ENCODE peak calls at places on chromosomes 3 and 15, in five cellular contexts. H is heart left ventricle, F is tibial nerve, X is HepG2, I is H1. T is an unnamed sample.

GRCh38 chr15:87209891-87210649 is 1046.5 kb downstream of the NTRK3 start:
- DNase-seq in I (no peak), H (no peak), F (no peak), X (no peak), T (peak; percentile 55)

GRCh38 chr3:54433846-54434245 is 311.5 kb downstream of the CACNA2D3 start:
- DNase-seq in X (peak; percentile 34), F (no peak), I (peak; percentile 69), H (no peak), T (no peak)

GRCh38 chr15:36331531-36332275 is 247.7 kb upstream of the CDIN1 start:
- DNase-seq in I (no peak), F (no peak), H (no peak), X (no peak), T (no peak)

GRCh38 chr15:70432924-70433500 is 330.3 kb downstream of the UACA start:
- DNase-seq in H (no peak), X (no peak), I (no peak), F (no peak), T (no peak)

GRCh38 chr15:62125763-62126162 is 39.3 kb downstream of the C2CD4B start:
- DNase-seq in X (peak; percentile 44), F (no peak), I (no peak), H (peak; percentile 32), T (peak; percentile 68)

GRCh38 chr3:188680189-188680588 is 491.6 kb upstream of the TPRG1 start:
- DNase-seq in H (no peak), F (no peak), X (no peak), I (no peak), T (no peak)

GRCh38 chr3:177224406-177224805 is 27.1 kb upstream of the TBL1XR1 start:
- DNase-seq in F (no peak), H (no peak), I (no peak), X (no peak), T (no peak)

GRCh38 chr3:10945683-10946287 is 46.8 kb upstream of the SLC6A1 start:
- DNase-seq in X (peak; percentile 47), I (peak; percentile 92), H (peak; percentile 49), F (no peak), T (no peak)

GRCh38 chr3:48456466-48456865 is 9.9 kb downstream of the ATRIP start:
- DNase-seq in X (no peak), H (no peak), F (no peak), I (no peak), T (no peak)

GRCh38 chr3:53219897-53220483 is 35.8 kb downstream of the TKT start:
- DNase-seq in I (peak; percentile 97), H (peak; percentile 70), F (peak; percentile 70), X (peak; percentile 76), T (no peak)

GRCh38 chr3:15292765-15293522 is 39.4 kb downstream of the SH3BP5 start:
- DNase-seq in F (no peak), I (no peak), H (peak; percentile 54), X (no peak), T (no peak)

GRCh38 chr3:113617726-113618125 is 78.7 kb downstream of the USF3 start:
- DNase-seq in X (no peak), F (no peak), I (no peak), H (no peak), T (no peak)

GRCh38 chr3:171805687-171806086 is 4.6 kb downstream of the PLD1 start:
- DNase-seq in H (no peak), I (no peak), F (no peak), X (no peak), T (no peak)

GRCh38 chr15:57866149-57866736 is 159.7 kb downstream of the POLR2M start:
- DNase-seq in I (peak; percentile 87), H (peak; percentile 28), F (no peak), X (peak; percentile 56), T (peak; percentile 50)

GRCh38 chr15:101258238-101259144 is 6.6 kb upstream of the CHSY1 start:
- DNase-seq in H (peak; percentile 68), X (peak; percentile 57), F (no peak), I (peak; percentile 47), T (no peak)

GRCh38 chr3:165854696-165855095 is 17.5 kb upstream of the BCHE start:
- DNase-seq in X (peak; percentile 1), F (no peak), I (no peak), H (no peak), T (no peak)

GRCh38 chr3:174023445-174023844 is 625.9 kb downstream of the NLGN1 start:
- DNase-seq in I (no peak), H (no peak), F (no peak), X (no peak), T (no peak)

GRCh38 chr3:13347390-13347966 is 72.6 kb downstream of the NUP210 start:
- DNase-seq in X (no peak), I (peak; percentile 61), F (no peak), H (peak; percentile 20), T (no peak)

GRCh38 chr3:195096053-195096452 is 174.9 kb downstream of the XXYLT1 start:
- DNase-seq in H (no peak), I (no peak), F (no peak), X (no peak), T (no peak)

GRCh38 chr15:96359772-96360498 is 29.4 kb downstream of the NR2F2 start:
- DNase-seq in I (peak; percentile 74), X (no peak), H (peak; percentile 41), F (no peak), T (no peak)

GRCh38 chr3:5732081-5732480 is 544.6 kb downstream of the EDEM1 start:
- DNase-seq in F (no peak), I (no peak), X (no peak), H (no peak), T (no peak)

GRCh38 chr15:38474155-38474757 is 20.3 kb downstream of the FAM98B start:
- DNase-seq in F (no peak), I (no peak), X (peak; percentile 63), H (no peak), T (no peak)

GRCh38 chr3:9808345-9809037 is 1.6 kb upstream of the TTLL3 start:
- DNase-seq in F (no peak), I (peak; percentile 58), X (peak; percentile 31), H (no peak), T (no peak)

GRCh38 chr15:75750261-75751050 is 37.8 kb upstream of the CSPG4 start:
- DNase-seq in H (no peak), F (no peak), I (no peak), X (no peak), T (no peak)

GRCh38 chr3:82055792-82056191 is 294.3 kb upstream of the GBE1 start:
- DNase-seq in H (no peak), I (no peak), F (no peak), X (no peak), T (no peak)

GRCh38 chr3:171458056-171458856 is 1.9 kb downstream of the TNIK start:
- DNase-seq in H (peak; percentile 21), I (no peak), X (no peak), F (no peak), T (no peak)

GRCh38 chr3:51539291-51539891 is 872 bp downstream of the RAD54L2 start:
- DNase-seq in H (no peak), X (no peak), F (no peak), I (peak; percentile 61), T (no peak)

GRCh38 chr3:45664558-45664957 is 24.6 kb upstream of the SACM1L start:
- DNase-seq in H (no peak), X (peak; percentile 18), F (no peak), I (no peak), T (no peak)

GRCh38 chr3:66592927-66593625 is 92.3 kb upstream of the LRIG1 start:
- DNase-seq in X (no peak), H (no peak), I (no peak), F (no peak), T (no peak)

GRCh38 chr3:134932035-134932434 is 137.0 kb downstream of the EPHB1 start:
- DNase-seq in I (no peak), H (no peak), X (no peak), F (no peak), T (no peak)

GRCh38 chr3:38582941-38583645 is 66.4 kb downstream of the SCN5A start:
- DNase-seq in H (peak; percentile 10), X (no peak), I (peak; percentile 27), F (no peak), T (peak; percentile 86)

GRCh38 chr3:183443395-183444132 is 15.1 kb upstream of the MCF2L2 start:
- DNase-seq in H (no peak), X (peak; percentile 9), I (no peak), F (no peak), T (no peak)
- H3K9me3 ChIP-seq in H (peaks cover 21% of the 10 kb centered on the region), X (peaks cover 9% of the 10 kb centered on the region), I (no peaks in the 10 kb centered on the region), F (peaks cover 5% of the 10 kb centered on the region), T (peaks cover 12% of the 10 kb centered on the region)

GRCh38 chr3:129473067-129473765 is 33.2 kb downstream of the IFT122 start:
- DNase-seq in F (no peak), X (peak; percentile 48), H (no peak), I (no peak), T (no peak)
- H3K36me3 ChIP-seq in F (no peaks in the 10 kb centered on the region), X (peaks cover 15% of the 10 kb centered on the region), H (peaks cover 43% of the 10 kb centered on the region), I (peaks cover 9% of the 10 kb centered on the region), T (peaks cover 15% of the 10 kb centered on the region)

GRCh38 chr3:139468407-139468806 is 7.9 kb downstream of the RBP2 start:
- DNase-seq in X (no peak), H (no peak), F (no peak), I (no peak), T (no peak)

GRCh38 chr3:139472380-139473010 is 3.8 kb downstream of the RBP2 start:
- DNase-seq in X (no peak), F (no peak), I (no peak), H (no peak), T (no peak)

GRCh38 chr3:139477710-139478640 is 1.7 kb upstream of the RBP2 start:
- DNase-seq in H (no peak), F (no peak), X (no peak), I (peak; percentile 26), T (peak; percentile 90)

GRCh38 chr3:139476348-139476747 is at the start of gene RBP2:
- DNase-seq in H (no peak), F (no peak), I (no peak), X (no peak), T (no peak)

DNA sequence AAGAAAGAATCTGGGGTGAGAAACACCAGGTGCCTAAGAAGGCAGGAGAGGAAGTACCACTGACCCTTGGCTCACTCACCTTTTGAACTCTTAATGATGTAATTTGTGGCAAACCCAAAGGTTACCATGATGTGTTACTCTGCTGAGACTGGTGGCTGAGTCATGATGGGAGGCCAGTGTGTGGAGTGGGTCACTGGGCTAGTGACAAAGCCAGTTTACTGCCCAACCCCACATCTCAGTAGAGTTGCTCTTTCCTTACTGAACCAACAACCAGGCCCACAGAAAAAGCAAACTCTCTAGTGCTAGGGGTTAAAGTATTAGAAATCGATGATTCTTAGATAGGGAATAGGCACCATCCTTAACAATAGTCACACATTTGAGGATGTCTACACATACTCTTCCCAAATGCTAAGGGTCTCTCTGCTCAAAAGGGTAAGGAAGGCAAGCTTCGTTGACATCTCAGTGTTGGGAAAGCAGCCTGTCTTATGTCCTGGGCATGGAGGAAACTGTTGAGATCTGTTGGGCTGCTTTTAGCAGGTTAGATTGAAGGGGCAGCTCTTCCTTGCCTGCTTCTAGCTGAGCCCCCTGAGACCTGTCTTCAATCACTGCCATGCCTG is 3.1 kb downstream of the RBP2 start:
- DNase-seq in X (no peak), F (no peak), I (no peak), H (no peak), T (no peak)
- TF ChIP-seq POLR2A in X (no peak), F (no peak), I (no peak), H (no peak), T (no peak)

GRCh38 chr3:76943058-76943457 is 96.8 kb upstream of the ROBO2 start:
- DNase-seq in F (no peak), I (no peak), X (peak; percentile 48), H (no peak), T (no peak)
- H3K9me3 ChIP-seq in F (no peaks in the 10 kb centered on the region), I (no peaks in the 10 kb centered on the region), X (no peaks in the 10 kb centered on the region), H (no peaks in the 10 kb centered on the region), T (no peaks in the 10 kb centered on the region)

T was measured in esophagus muscularis mucosa.